ENCODE peak calls at places on chromosome 9, in five cellular contexts. C is kidney epithelial cell; E is heart right ventricle; X is trophoblast cell; G is effector memory CD4-positive, alpha-beta T cell. W is an unnamed sample. For H3K27me3, the result is how much of the 10 kb centered on the place peaks cover.

GRCh38 chr9:121226186-121226585 is 24.5 kb upstream of the RAB14 start:
- DNase-seq in C (no peak), E (no peak), X (peak), G (no peak), W (no peak)

GRCh38 chr9:133584559-133585476 is 24.4 kb downstream of the FAM163B start:
- DNase-seq in C (no peak), E (no peak), X (no peak), G (no peak), W (no peak)

GRCh38 chr9:114280636-114281315 is 42.1 kb upstream of the ORM1 start:
- DNase-seq in C (no peak), E (no peak), X (no peak), G (no peak), W (peak)

GRCh38 chr9:101337237-101337636 is 47.6 kb downstream of the BAAT start:
- DNase-seq in C (no peak), E (no peak), X (no peak), G (no peak), W (no peak)

GRCh38 chr9:112050544-112051475 is 124.3 kb downstream of the SUSD1 start:
- DNase-seq in C (peak), E (peak), X (no peak), G (no peak), W (no peak)

GRCh38 chr9:3852545-3852944 is 326.7 kb upstream of the RFX3 start:
- DNase-seq in C (no peak), E (no peak), X (no peak), G (no peak), W (no peak)

GRCh38 chr9:135884328-135885035 is 22.9 kb downstream of the CAMSAP1 start:
- DNase-seq in C (no peak), E (no peak), X (peak), G (no peak), W (no peak)

GRCh38 chr9:123437201-123437600 is 81.2 kb downstream of the CRB2 start:
- DNase-seq in C (no peak), E (no peak), X (no peak), G (no peak), W (no peak)

GRCh38 chr9:69253057-69253456 is 72.0 kb upstream of the ENTREP1 start:
- DNase-seq in C (no peak), E (no peak), X (no peak), G (no peak), W (no peak)

GRCh38 chr9:77440057-77440456 is 208.1 kb downstream of the GNA14 start:
- DNase-seq in C (no peak), E (no peak), X (no peak), G (no peak), W (no peak)

GRCh38 chr9:76911971-76912370 is 6.1 kb upstream of the PRUNE2 start:
- DNase-seq in C (no peak), E (no peak), X (no peak), G (no peak), W (no peak)

GRCh38 chr9:16921855-16922254 is 51.4 kb upstream of the BNC2 start:
- DNase-seq in C (peak), E (no peak), X (no peak), G (no peak), W (no peak)

GRCh38 chr9:112554516-112554915 is 67.9 kb downstream of the KIAA1958 start:
- DNase-seq in C (peak), E (no peak), X (peak), G (no peak), W (no peak)

GRCh38 chr9:20477940-20478620 is 144.2 kb downstream of the MLLT3 start:
- DNase-seq in C (peak), E (no peak), X (no peak), G (no peak), W (no peak)

GRCh38 chr9:20481437-20481836 is 140.9 kb downstream of the MLLT3 start:
- DNase-seq in C (no peak), E (no peak), X (no peak), G (no peak), W (no peak)

GRCh38 chr9:20476912-20477311 is 145.4 kb downstream of the MLLT3 start:
- DNase-seq in C (no peak), E (no peak), X (no peak), G (no peak), W (no peak)

GRCh38 chr9:20478780-20479179 is 143.5 kb downstream of the MLLT3 start:
- DNase-seq in C (no peak), E (no peak), X (no peak), G (no peak), W (no peak)

GRCh38 chr9:20479419-20480155 is 142.7 kb downstream of the MLLT3 start:
- DNase-seq in C (no peak), E (no peak), X (no peak), G (no peak), W (no peak)
- H3K4me3 ChIP-seq in C (no peak), E (no peak), X (no peak), G (no peak), W (no peak)

DNA sequence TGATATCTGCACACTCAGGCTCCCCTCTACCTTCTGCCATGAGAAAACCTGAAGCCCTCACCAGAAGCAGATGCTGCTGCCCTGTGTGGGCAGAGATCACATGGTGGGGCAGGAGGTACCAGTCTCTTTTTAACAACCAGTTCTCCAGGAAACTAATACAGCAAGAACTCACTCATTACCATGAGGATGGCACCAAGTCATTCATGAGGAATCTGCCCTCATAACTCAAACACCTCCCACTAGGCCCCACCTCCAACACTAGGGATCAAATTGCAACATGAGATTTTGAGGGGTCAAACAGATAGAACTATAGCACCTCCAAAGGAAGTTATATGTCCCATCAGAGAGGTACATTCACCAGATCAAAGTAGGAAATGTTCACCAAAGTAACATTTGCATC is 136.3 kb upstream of the SHB start:
- DNase-seq in C (peak), E (no peak), X (no peak), G (no peak), W (no peak)
- H3K27me3 ChIP-seq in C (under half), E (under half), X (under half), G (under half), W (under half)

GRCh38 chr9:13378171-13378570 is 98.7 kb upstream of the MPDZ start:
- DNase-seq in C (no peak), E (no peak), X (no peak), G (no peak), W (no peak)
- H3K4me3 ChIP-seq in C (no peak), E (no peak), X (no peak), G (no peak), W (no peak)

GRCh38 chr9:137138058-137138697 is 776 bp upstream of the GRIN1 start:
- DNase-seq in C (no peak), E (no peak), X (no peak), G (no peak), W (peak)
- H3K27me3 ChIP-seq in C (half or more), E (half or more), X (under half), G (half or more), W (under half)

DNA sequence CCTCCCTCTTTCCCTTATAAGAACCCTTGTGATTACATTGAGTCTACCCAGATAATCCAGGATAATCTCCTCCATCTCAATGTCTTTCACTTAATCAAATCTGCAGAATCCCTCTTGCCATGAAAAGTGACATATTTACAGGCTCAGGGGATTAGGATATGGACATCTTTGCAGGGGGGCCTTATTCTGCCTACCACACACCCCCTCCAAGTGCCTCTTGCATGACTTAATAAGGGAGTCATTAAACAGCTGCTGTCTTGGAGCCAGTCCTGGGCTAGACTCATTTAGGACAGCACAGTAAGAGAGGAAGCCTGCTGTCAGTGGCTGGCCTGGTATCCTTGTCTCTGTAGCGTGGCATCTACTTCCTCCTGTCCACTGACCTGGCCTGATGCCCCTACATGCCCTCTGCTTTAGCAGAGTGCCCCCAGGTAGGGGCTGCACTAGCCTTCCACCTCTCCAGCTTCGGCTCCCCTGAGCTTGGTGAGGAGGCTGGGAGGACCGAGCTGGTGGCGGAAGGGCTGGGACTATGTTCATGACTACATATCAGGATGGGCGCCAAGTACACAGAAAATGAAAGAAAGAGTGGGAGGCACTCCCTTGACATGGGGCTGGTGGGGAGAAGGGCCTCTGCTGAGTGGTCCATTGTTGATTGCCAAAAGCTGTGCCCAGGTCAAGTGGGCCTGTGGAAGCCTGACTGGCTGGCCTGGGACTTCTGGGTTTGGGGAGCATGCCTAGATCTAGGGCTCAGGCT is 17.2 kb downstream of the ENHO start:
- DNase-seq in C (no peak), E (no peak), X (no peak), G (no peak), W (no peak)
- H3K4me3 ChIP-seq in C (no peak), E (no peak), X (no peak), G (no peak), W (no peak)

DNA sequence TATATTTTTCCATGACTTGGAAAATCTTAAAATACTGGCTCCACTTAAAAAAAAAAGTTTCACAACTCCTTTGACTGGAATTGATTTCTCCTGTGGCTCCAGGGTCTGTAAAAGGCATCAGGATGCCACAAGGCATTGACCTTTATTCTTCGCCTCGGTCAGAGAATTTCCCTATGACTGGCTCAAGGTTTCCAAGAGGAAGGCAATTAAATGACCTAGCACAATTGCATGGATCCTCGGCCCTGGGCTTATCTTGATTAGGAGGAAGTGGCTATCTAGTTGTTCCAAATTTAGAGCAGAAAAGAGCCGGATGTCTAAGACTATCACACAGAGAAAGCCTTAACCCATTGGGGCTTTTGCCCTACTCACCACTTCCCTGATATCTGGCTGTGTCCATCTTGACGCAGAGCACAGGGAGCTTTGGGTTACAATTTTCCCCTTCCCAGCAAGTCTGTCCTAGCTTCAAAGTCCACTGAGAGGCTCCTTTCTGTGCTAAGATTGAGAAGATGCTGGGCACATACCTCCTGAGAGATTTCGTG is 56.9 kb upstream of the COL15A1 start:
- DNase-seq in C (no peak), E (peak), X (no peak), G (no peak), W (no peak)
- H3K27me3 ChIP-seq in C (under half), E (under half), X (under half), G (under half), W (under half)

DNA sequence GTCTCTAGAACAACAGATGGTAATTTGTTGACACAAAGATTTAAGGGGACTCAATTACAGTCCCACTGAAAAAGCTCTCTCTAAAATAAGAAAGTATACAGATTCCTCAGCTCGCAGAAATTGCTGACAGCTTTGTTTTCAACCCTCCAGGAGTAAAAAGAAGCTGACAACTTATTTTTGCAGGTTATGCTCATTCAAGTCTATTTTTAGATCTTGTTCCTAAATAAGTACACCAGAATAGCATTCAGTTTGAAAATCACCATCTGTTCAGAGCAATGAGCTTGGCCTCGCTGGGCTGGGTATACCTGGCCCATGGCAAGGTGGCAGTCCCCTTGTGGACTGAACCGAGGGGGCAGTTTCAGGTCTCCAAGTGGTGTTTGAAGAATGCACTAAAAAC is 169.3 kb downstream of the AUH start:
- DNase-seq in C (no peak), E (no peak), X (no peak), G (no peak), W (no peak)
- H3K4me3 ChIP-seq in C (no peak), E (no peak), X (no peak), G (no peak), W (peak)